ENCODE peak calls at places on chromosomes 11 and 22, in six cellular contexts. One of them, this sample, is unnamed.

GRCh38 chr11:79087238-79087956 is 353.4 kb downstream of the TENM4 start:
- DNase-seq in lower leg skin: no peak
- DNase-seq in lung: no peak
- DNase-seq in dorsolateral prefrontal cortex: no peak
- DNase-seq in endothelial cell: no peak
- DNase-seq in OCI-LY7: no peak
- DNase-seq in this sample: no peak

GRCh38 chr22:22446527-22446926 is 62.0 kb downstream of the ZNF280B start:
- DNase-seq in lower leg skin: no peak
- DNase-seq in lung: no peak
- DNase-seq in dorsolateral prefrontal cortex: no peak
- DNase-seq in endothelial cell: no peak
- DNase-seq in OCI-LY7: no peak
- DNase-seq in this sample: no peak

GRCh38 chr11:2770556-2771301 is 70.9 kb upstream of the KCNQ1OT1 start:
- DNase-seq in lower leg skin: peak
- DNase-seq in lung: peak
- DNase-seq in dorsolateral prefrontal cortex: no peak
- DNase-seq in endothelial cell: peak
- DNase-seq in OCI-LY7: no peak
- DNase-seq in this sample: no peak

GRCh38 chr11:18710545-18710944 is 12.0 kb downstream of the TMEM86A start:
- DNase-seq in lower leg skin: no peak
- DNase-seq in lung: no peak
- DNase-seq in dorsolateral prefrontal cortex: no peak
- DNase-seq in endothelial cell: no peak
- DNase-seq in OCI-LY7: no peak
- DNase-seq in this sample: no peak

GRCh38 chr11:119371778-119372182 is 9.7 kb downstream of the USP2 start:
- DNase-seq in lower leg skin: no peak
- DNase-seq in lung: no peak
- DNase-seq in dorsolateral prefrontal cortex: peak
- DNase-seq in endothelial cell: no peak
- DNase-seq in OCI-LY7: peak
- DNase-seq in this sample: no peak

GRCh38 chr11:120054016-120054752 is 83.7 kb downstream of the TRIM29 start:
- DNase-seq in lower leg skin: no peak
- DNase-seq in lung: no peak
- DNase-seq in dorsolateral prefrontal cortex: no peak
- DNase-seq in endothelial cell: no peak
- DNase-seq in OCI-LY7: no peak
- DNase-seq in this sample: no peak

GRCh38 chr11:17719028-17719939 is at the start of gene MYOD1:
- DNase-seq in lower leg skin: no peak
- DNase-seq in lung: no peak
- DNase-seq in dorsolateral prefrontal cortex: no peak
- DNase-seq in endothelial cell: no peak
- DNase-seq in OCI-LY7: no peak
- DNase-seq in this sample: no peak

GRCh38 chr11:122976396-122976733 is 5.3 kb downstream of the BSX start:
- DNase-seq in lower leg skin: no peak
- DNase-seq in lung: no peak
- DNase-seq in dorsolateral prefrontal cortex: no peak
- DNase-seq in endothelial cell: no peak
- DNase-seq in OCI-LY7: no peak
- DNase-seq in this sample: no peak

GRCh38 chr11:98736813-98737212 is 283.9 kb upstream of the CNTN5 start:
- DNase-seq in lower leg skin: no peak
- DNase-seq in lung: no peak
- DNase-seq in dorsolateral prefrontal cortex: no peak
- DNase-seq in endothelial cell: no peak
- DNase-seq in OCI-LY7: no peak
- DNase-seq in this sample: no peak

GRCh38 chr11:5476184-5476819 is 12.2 kb upstream of the OR52D1 start:
- DNase-seq in lower leg skin: no peak
- DNase-seq in lung: no peak
- DNase-seq in dorsolateral prefrontal cortex: no peak
- DNase-seq in endothelial cell: peak
- DNase-seq in OCI-LY7: peak
- DNase-seq in this sample: no peak

GRCh38 chr11:65036931-65037330 is 4.1 kb upstream of the SAC3D1 start:
- DNase-seq in lower leg skin: no peak
- DNase-seq in lung: peak
- DNase-seq in dorsolateral prefrontal cortex: peak
- DNase-seq in endothelial cell: no peak
- DNase-seq in OCI-LY7: no peak
- DNase-seq in this sample: no peak

GRCh38 chr22:21981874-21982273 is 713 bp downstream of the TOP3B start:
- DNase-seq in lower leg skin: no peak
- DNase-seq in lung: no peak
- DNase-seq in dorsolateral prefrontal cortex: no peak
- DNase-seq in endothelial cell: no peak
- DNase-seq in OCI-LY7: no peak
- DNase-seq in this sample: no peak

GRCh38 chr11:94128171-94128745 is 383 bp upstream of the PANX1 start:
- DNase-seq in lower leg skin: peak
- DNase-seq in lung: no peak
- DNase-seq in dorsolateral prefrontal cortex: peak
- DNase-seq in endothelial cell: peak
- DNase-seq in OCI-LY7: peak
- DNase-seq in this sample: no peak

GRCh38 chr22:36510966-36511881 is 4.4 kb upstream of the FOXRED2 start:
- DNase-seq in lower leg skin: no peak
- DNase-seq in lung: no peak
- DNase-seq in dorsolateral prefrontal cortex: no peak
- DNase-seq in endothelial cell: peak
- DNase-seq in OCI-LY7: peak
- DNase-seq in this sample: no peak

GRCh38 chr11:13206086-13206640 is 71.4 kb upstream of the BMAL1 start:
- DNase-seq in lower leg skin: no peak
- DNase-seq in lung: no peak
- DNase-seq in dorsolateral prefrontal cortex: no peak
- DNase-seq in endothelial cell: no peak
- DNase-seq in OCI-LY7: no peak
- DNase-seq in this sample: no peak

GRCh38 chr11:13207665-13208594 is 69.7 kb upstream of the BMAL1 start:
- DNase-seq in lower leg skin: no peak
- DNase-seq in lung: peak
- DNase-seq in dorsolateral prefrontal cortex: no peak
- DNase-seq in endothelial cell: no peak
- DNase-seq in OCI-LY7: no peak
- DNase-seq in this sample: no peak

GRCh38 chr11:13205446-13205845 is 72.1 kb upstream of the BMAL1 start:
- DNase-seq in lower leg skin: no peak
- DNase-seq in lung: no peak
- DNase-seq in dorsolateral prefrontal cortex: no peak
- DNase-seq in endothelial cell: no peak
- DNase-seq in OCI-LY7: no peak
- DNase-seq in this sample: no peak

GRCh38 chr11:13208921-13209320 is 68.7 kb upstream of the BMAL1 start:
- DNase-seq in lower leg skin: no peak
- DNase-seq in lung: no peak
- DNase-seq in dorsolateral prefrontal cortex: no peak
- DNase-seq in endothelial cell: no peak
- DNase-seq in OCI-LY7: no peak
- DNase-seq in this sample: no peak

GRCh38 chr11:13207270-13207664 is 70.3 kb upstream of the BMAL1 start:
- DNase-seq in lower leg skin: no peak
- DNase-seq in lung: no peak
- DNase-seq in dorsolateral prefrontal cortex: no peak
- DNase-seq in endothelial cell: no peak
- DNase-seq in OCI-LY7: no peak
- DNase-seq in this sample: no peak
- TF ChIP-seq CTCF in lower leg skin: no peak
- TF ChIP-seq CTCF in lung: no peak
- TF ChIP-seq CTCF in dorsolateral prefrontal cortex: no peak
- TF ChIP-seq CTCF in endothelial cell: no peak
- TF ChIP-seq CTCF in OCI-LY7: no peak
- TF ChIP-seq CTCF in this sample: no peak

DNA sequence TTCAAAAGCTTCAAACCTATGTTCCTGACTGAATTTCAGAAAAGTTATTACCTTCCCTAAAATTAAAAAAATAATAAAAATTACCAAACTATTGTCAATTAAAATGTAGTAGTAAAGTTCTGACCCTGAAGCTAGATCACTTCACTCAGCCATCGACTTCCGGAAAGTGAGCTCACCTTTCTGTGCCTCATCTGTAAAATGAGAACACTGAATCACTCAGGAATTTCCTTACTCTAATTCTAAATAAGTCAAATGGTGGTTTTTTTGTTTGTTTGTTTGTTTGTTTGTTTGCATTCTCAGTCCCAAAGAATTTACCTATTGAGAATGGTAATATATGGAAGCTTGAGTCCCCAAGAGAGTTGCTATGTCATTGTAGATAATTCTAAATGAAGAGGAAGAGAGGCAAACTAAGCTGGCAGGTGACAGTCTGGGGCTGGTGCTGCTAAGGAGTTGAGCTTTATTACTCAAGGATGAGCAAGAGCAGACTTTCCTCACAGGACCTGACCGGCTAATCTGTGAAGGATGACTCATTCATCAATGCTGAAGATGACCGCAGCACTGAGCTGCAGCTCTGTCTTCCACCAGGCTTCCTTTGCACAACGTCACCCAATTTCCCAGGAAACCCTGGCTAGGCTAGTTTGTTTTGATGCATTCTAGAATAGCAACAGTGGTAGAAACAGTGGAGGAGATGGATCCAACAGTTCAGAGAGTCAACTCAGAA is 248.8 kb downstream of the RAB38 start:
- DNase-seq in lower leg skin: no peak
- DNase-seq in lung: no peak
- DNase-seq in dorsolateral prefrontal cortex: peak
- DNase-seq in endothelial cell: no peak
- DNase-seq in OCI-LY7: no peak
- DNase-seq in this sample: no peak
- TF ChIP-seq CTCF in lower leg skin: no peak
- TF ChIP-seq CTCF in lung: no peak
- TF ChIP-seq CTCF in dorsolateral prefrontal cortex: no peak
- TF ChIP-seq CTCF in endothelial cell: no peak
- TF ChIP-seq CTCF in OCI-LY7: no peak
- TF ChIP-seq CTCF in this sample: no peak

DNA sequence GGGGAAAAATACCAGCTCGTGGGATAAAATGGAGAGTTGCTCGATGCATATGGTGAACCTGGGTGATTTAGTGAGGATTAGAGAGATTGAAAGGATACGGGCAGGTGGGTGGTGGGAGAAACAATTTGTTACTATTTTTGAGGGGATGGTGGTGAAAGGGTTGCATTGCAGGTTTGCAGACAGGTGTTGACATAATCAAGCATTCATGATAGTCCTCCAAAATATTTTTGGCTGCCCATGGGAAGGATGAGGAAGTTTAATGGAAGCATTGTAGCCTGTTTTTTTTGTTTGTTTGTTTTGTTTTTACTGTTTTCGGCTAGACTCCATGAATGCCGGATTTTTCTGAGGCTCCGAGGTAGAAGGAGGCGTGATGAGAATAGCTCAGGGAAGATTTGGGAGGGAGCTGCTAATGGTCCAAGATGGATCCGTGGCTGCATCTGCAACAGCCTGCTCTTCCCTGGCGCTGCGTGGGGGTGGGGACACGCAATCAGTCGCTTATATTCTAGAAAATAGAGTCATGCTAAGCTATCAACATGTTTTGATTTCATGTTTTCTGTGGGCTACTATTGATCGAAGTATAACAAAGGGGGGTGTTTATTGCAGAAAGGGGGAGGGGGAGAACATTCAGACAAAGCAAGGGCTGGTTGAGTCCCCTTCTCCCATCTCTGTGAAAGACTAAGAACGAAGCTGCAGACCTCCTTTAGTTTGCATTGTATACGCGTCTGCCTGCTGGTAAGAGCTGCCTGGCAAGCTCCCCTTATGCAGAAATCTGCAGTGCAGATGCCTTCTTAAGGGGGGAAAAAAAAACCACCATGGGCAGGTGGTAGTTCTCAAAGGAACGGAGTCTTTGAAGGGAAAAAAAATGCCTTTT is 980 bp downstream of the RTN3 start:
- DNase-seq in lower leg skin: no peak
- DNase-seq in lung: no peak
- DNase-seq in dorsolateral prefrontal cortex: peak
- DNase-seq in endothelial cell: no peak
- DNase-seq in OCI-LY7: peak
- DNase-seq in this sample: no peak
- TF ChIP-seq CTCF in lower leg skin: no peak
- TF ChIP-seq CTCF in lung: no peak
- TF ChIP-seq CTCF in dorsolateral prefrontal cortex: no peak
- TF ChIP-seq CTCF in endothelial cell: peak
- TF ChIP-seq CTCF in OCI-LY7: peak
- TF ChIP-seq CTCF in this sample: no peak

DNA sequence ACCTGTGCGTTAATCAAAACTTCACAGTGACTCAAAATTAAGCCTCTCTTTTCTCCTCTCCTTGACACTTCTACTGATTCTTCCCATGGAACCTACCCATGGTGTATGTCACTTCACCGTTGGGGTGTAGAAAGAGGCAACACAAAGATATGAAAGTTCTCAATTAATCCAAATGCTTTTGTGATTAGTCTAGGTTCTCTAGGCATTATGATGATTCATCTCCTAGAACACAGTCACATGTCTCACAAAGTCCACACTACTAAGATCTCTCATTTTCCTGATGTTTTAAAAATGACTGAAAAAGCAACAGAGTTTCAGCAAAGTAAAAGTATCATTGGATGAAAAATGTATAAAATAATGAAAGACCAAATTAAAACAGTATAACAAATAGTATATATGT is 13.7 kb upstream of the SCGB2A2 start:
- DNase-seq in lower leg skin: no peak
- DNase-seq in lung: no peak
- DNase-seq in dorsolateral prefrontal cortex: no peak
- DNase-seq in endothelial cell: no peak
- DNase-seq in OCI-LY7: no peak
- DNase-seq in this sample: no peak
- TF ChIP-seq CTCF in lower leg skin: no peak
- TF ChIP-seq CTCF in lung: no peak
- TF ChIP-seq CTCF in dorsolateral prefrontal cortex: no peak
- TF ChIP-seq CTCF in endothelial cell: no peak
- TF ChIP-seq CTCF in OCI-LY7: no peak
- TF ChIP-seq CTCF in this sample: no peak

DNA sequence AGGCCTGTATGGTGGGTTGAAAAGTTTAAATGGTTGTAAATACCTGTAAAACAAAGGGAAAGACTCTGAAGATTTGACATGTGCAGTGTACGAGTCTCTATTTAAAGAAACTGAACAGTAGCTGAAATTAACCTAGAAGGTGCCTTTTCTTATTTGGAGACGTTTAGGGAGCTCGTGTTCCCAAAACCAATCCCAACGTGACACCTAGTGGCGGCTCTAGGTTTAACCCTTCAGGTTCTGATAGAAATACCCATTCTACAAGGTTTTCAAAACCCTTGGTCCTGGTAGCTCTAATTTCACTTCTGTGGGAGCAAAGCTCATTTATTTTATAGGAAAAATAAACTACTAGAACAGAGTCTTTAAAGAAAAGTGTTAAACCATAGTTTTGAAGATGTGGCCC is 258.3 kb downstream of the LRRC4C start:
- DNase-seq in lower leg skin: no peak
- DNase-seq in lung: peak
- DNase-seq in dorsolateral prefrontal cortex: no peak
- DNase-seq in endothelial cell: peak
- DNase-seq in OCI-LY7: peak
- DNase-seq in this sample: no peak
- TF ChIP-seq CTCF in lower leg skin: no peak
- TF ChIP-seq CTCF in lung: no peak
- TF ChIP-seq CTCF in dorsolateral prefrontal cortex: peak
- TF ChIP-seq CTCF in endothelial cell: peak
- TF ChIP-seq CTCF in OCI-LY7: peak
- TF ChIP-seq CTCF in this sample: peak

This sample was measured in D721Med.